ENCODE peak calls at places on chromosome 15, in seven cellular contexts. F is adrenal gland; I is activated gamma-delta T cell treated with Interleukin-2 at 50 U/mL for 16 hours; R is caudate nucleus; O is T-helper 2 cell; Q is body of pancreas; W is stimulated activated CD8-positive, alpha-beta memory T cell treated with anti-CD3 and anti-CD28 coated beads, Interleukin-7, amount 100 ng/mL, for 24 hours. G is an unnamed sample.

GRCh38 chr15:77606142-77607034 is 26.3 kb downstream of the LINGO1 start:
- DNase-seq in F (no peak), I (no peak), R (no peak), O (no peak), Q (no peak), W (no peak), G (no peak)

GRCh38 chr15:75531041-75531450 is 48.1 kb downstream of the PTPN9 start:
- DNase-seq in F (peak; percentile 64), I (no peak), R (no peak), O (no peak), Q (peak; percentile 47), W (no peak), G (no peak)

GRCh38 chr15:86101818-86102217 is 22.1 kb downstream of the AGBL1 start:
- DNase-seq in F (no peak), I (no peak), R (no peak), O (no peak), Q (no peak), W (no peak), G (no peak)

GRCh38 chr15:85429522-85429921 is 49.1 kb downstream of the AKAP13 start:
- DNase-seq in F (no peak), I (no peak), R (no peak), O (no peak), Q (no peak), W (no peak), G (no peak)

GRCh38 chr15:51841401-51842040 is 12.1 kb downstream of the TMOD3 start:
- DNase-seq in F (no peak), I (no peak), R (no peak), O (no peak), Q (no peak), W (no peak), G (no peak)

GRCh38 chr15:31303434-31304073 is 23.1 kb upstream of the KLF13 start:
- DNase-seq in F (no peak), I (no peak), R (no peak), O (no peak), Q (no peak), W (no peak), G (no peak)

GRCh38 chr15:92453611-92454010 is 59.9 kb downstream of the ST8SIA2 start:
- DNase-seq in F (no peak), I (no peak), R (no peak), O (no peak), Q (no peak), W (no peak), G (no peak)

GRCh38 chr15:22902046-22902445 is 63.6 kb downstream of the NIPA2 start:
- DNase-seq in F (no peak), I (no peak), R (no peak), O (no peak), Q (no peak), W (no peak), G (no peak)

GRCh38 chr15:89090791-89091666 is 2.8 kb downstream of the ABHD2 start:
- DNase-seq in F (peak; percentile 68), I (peak; percentile 24), R (peak; percentile 29), O (peak; percentile 23), Q (peak; percentile 83), W (no peak), G (peak; percentile 29)

GRCh38 chr15:56919708-56920637 is 1.5 kb downstream of the TCF12 start:
- DNase-seq in F (peak; percentile 36), I (peak; percentile 10), R (no peak), O (no peak), Q (peak; percentile 31), W (no peak), G (peak; percentile 52)

GRCh38 chr15:55403531-55403930 is 4.6 kb downstream of the CCPG1 start:
- DNase-seq in F (no peak), I (no peak), R (no peak), O (no peak), Q (no peak), W (no peak), G (peak; percentile 28)

GRCh38 chr15:75578206-75578947 is 738 bp downstream of the PTPN9 start:
- DNase-seq in F (peak; percentile 38), I (peak; percentile 7), R (no peak), O (no peak), Q (peak; percentile 41), W (no peak), G (no peak)

GRCh38 chr15:68620721-68621528 is 42.1 kb downstream of the CORO2B start:
- DNase-seq in F (no peak), I (no peak), R (peak; percentile 79), O (no peak), Q (peak; percentile 63), W (no peak), G (no peak)

GRCh38 chr15:34182942-34183341 is 27.0 kb downstream of the KATNBL1 start:
- DNase-seq in F (no peak), I (no peak), R (no peak), O (no peak), Q (peak; percentile 56), W (no peak), G (no peak)

GRCh38 chr15:69794643-69795461 is 302.9 kb downstream of the TLE3 start:
- DNase-seq in F (no peak), I (no peak), R (no peak), O (no peak), Q (peak; percentile 56), W (no peak), G (peak; percentile 41)

GRCh38 chr15:47288794-47289193 is 428.5 kb upstream of the SEMA6D start:
- DNase-seq in F (no peak), I (no peak), R (no peak), O (no peak), Q (peak; percentile 17), W (no peak), G (no peak)

GRCh38 chr15:65918357-65918920 is 49.1 kb downstream of the RAB11A start:
- DNase-seq in F (no peak), I (no peak), R (no peak), O (no peak), Q (no peak), W (no peak), G (no peak)

GRCh38 chr15:51780636-51781035 is 29.2 kb downstream of the TMOD2 start:
- DNase-seq in F (no peak), I (no peak), R (no peak), O (no peak), Q (no peak), W (no peak), G (no peak)

GRCh38 chr15:74132681-74133070 is 2.3 kb downstream of the ISLR2 start:
- DNase-seq in F (no peak), I (no peak), R (no peak), O (no peak), Q (no peak), W (no peak), G (no peak)

GRCh38 chr15:76904461-76905012 is 603 bp downstream of the SCAPER start:
- DNase-seq in F (no peak), I (peak; percentile 13), R (peak; percentile 4), O (peak; percentile 15), Q (peak; percentile 48), W (peak; percentile 2), G (no peak)

GRCh38 chr15:92683511-92683834 is 27.9 kb upstream of the FAM174B start:
- DNase-seq in F (no peak), I (no peak), R (no peak), O (no peak), Q (peak; percentile 65), W (no peak), G (no peak)

GRCh38 chr15:31306426-31307269 is 20.0 kb upstream of the KLF13 start:
- DNase-seq in F (no peak), I (no peak), R (peak; percentile 94), O (no peak), Q (no peak), W (no peak), G (no peak)

GRCh38 chr15:49645937-49646336 is 25.1 kb downstream of the DTWD1 start:
- DNase-seq in F (peak; percentile 33), I (no peak), R (no peak), O (no peak), Q (peak; percentile 31), W (no peak), G (peak; percentile 94)

GRCh38 chr15:62832231-62832630 is 210.3 kb upstream of the TPM1 start:
- DNase-seq in F (no peak), I (no peak), R (no peak), O (no peak), Q (no peak), W (no peak), G (no peak)

GRCh38 chr15:98653686-98654085 is 5.3 kb downstream of the IGF1R start:
- DNase-seq in F (no peak), I (no peak), R (no peak), O (no peak), Q (no peak), W (no peak), G (no peak)

GRCh38 chr15:51737538-51738305 is at the start of gene LYSMD2:
- DNase-seq in F (peak; percentile 79), I (peak; percentile 63), R (peak; percentile 45), O (peak; percentile 48), Q (peak; percentile 85), W (no peak), G (peak; percentile 11)

GRCh38 chr15:68318008-68318835 is 40.7 kb downstream of the FEM1B start:
- DNase-seq in F (no peak), I (no peak), R (no peak), O (no peak), Q (no peak), W (no peak), G (no peak)

GRCh38 chr15:35692256-35692867 is 146.4 kb upstream of the DPH6 start:
- DNase-seq in F (no peak), I (no peak), R (no peak), O (no peak), Q (no peak), W (no peak), G (no peak)

GRCh38 chr15:95470529-95470928 is 860.0 kb upstream of the NR2F2 start:
- DNase-seq in F (no peak), I (no peak), R (no peak), O (no peak), Q (no peak), W (no peak), G (no peak)

GRCh38 chr15:45168751-45169551 is 18.8 kb downstream of the SHF start:
- DNase-seq in F (no peak), I (no peak), R (no peak), O (no peak), Q (no peak), W (no peak), G (no peak)

GRCh38 chr15:51751687-51752683 is 588 bp downstream of the TMOD2 start:
- DNase-seq in F (no peak), I (no peak), R (no peak), O (no peak), Q (peak; percentile 47), W (no peak), G (peak; percentile 7)